ENCODE peak calls at places on chromosomes 16 and 17, in seven cellular contexts. L, F, S, A, X, P and C are unnamed samples. For H3K4me1, the result is how much of the 10 kb centered on the place peaks cover.

GRCh38 chr17:16593356-16594102 is 24.5 kb upstream of the ZNF287 start:
- DNase-seq in L (peak), F (no peak), S (peak), A (no peak), X (no peak), P (no peak), C (no peak)

GRCh38 chr16:10150906-10151305 is 31.3 kb downstream of the GRIN2A start:
- DNase-seq in L (no peak), F (no peak), S (peak), A (no peak), X (no peak), P (no peak), C (no peak)

GRCh38 chr17:81200695-81201580 is 21.8 kb downstream of the CEP131 start:
- DNase-seq in L (peak), F (peak), S (peak), A (no peak), X (peak), P (peak), C (peak)

GRCh38 chr17:19410875-19411291 is at the start of gene RNF112:
- DNase-seq in L (peak), F (no peak), S (no peak), A (no peak), X (peak), P (no peak), C (no peak)

GRCh38 chr16:3808308-3809063 is 72.0 kb downstream of the CREBBP start:
- DNase-seq in L (no peak), F (no peak), S (no peak), A (no peak), X (no peak), P (no peak), C (no peak)

GRCh38 chr17:57407287-57408063 is 151.2 kb downstream of the MSI2 start:
- DNase-seq in L (no peak), F (peak), S (no peak), A (no peak), X (peak), P (no peak), C (no peak)

GRCh38 chr17:34644941-34645550 is 65.7 kb downstream of the TMEM132E start:
- DNase-seq in L (no peak), F (no peak), S (no peak), A (no peak), X (no peak), P (no peak), C (no peak)

GRCh38 chr16:1863681-1864460 is 8.1 kb downstream of the MEIOB start:
- DNase-seq in L (peak), F (peak), S (no peak), A (no peak), X (peak), P (peak), C (peak)

GRCh38 chr16:14181371-14182050 is 110.4 kb downstream of the MRTFB start:
- DNase-seq in L (peak), F (no peak), S (peak), A (no peak), X (no peak), P (no peak), C (no peak)

GRCh38 chr17:66964083-66964771 is at the start of gene CACNG4:
- DNase-seq in L (no peak), F (peak), S (no peak), A (no peak), X (peak), P (no peak), C (no peak)

GRCh38 chr17:28226563-28226962 is 92.4 kb upstream of the TMEM97 start:
- DNase-seq in L (no peak), F (no peak), S (no peak), A (no peak), X (no peak), P (no peak), C (no peak)

GRCh38 chr17:39146273-39146672 is 5.2 kb downstream of the PLXDC1 start:
- DNase-seq in L (no peak), F (no peak), S (no peak), A (no peak), X (no peak), P (no peak), C (no peak)

GRCh38 chr17:39143552-39144093 is 7.8 kb downstream of the PLXDC1 start:
- DNase-seq in L (no peak), F (no peak), S (no peak), A (no peak), X (no peak), P (no peak), C (no peak)

GRCh38 chr17:39145143-39145542 is 6.3 kb downstream of the PLXDC1 start:
- DNase-seq in L (no peak), F (no peak), S (no peak), A (no peak), X (no peak), P (no peak), C (no peak)

GRCh38 chr17:39141915-39142664 is 9.3 kb downstream of the PLXDC1 start:
- DNase-seq in L (no peak), F (no peak), S (no peak), A (no peak), X (no peak), P (no peak), C (no peak)

GRCh38 chr17:39144414-39144813 is 7.0 kb downstream of the PLXDC1 start:
- DNase-seq in L (peak), F (peak), S (peak), A (no peak), X (no peak), P (no peak), C (no peak)
- H2AFZ ChIP-seq in L (peak), F (no peak), S (peak), A (no peak), X (no peak), P (no peak), C (no peak)

GRCh38 chr17:78290671-78291070 is 59.2 kb downstream of the TMEM235 start:
- DNase-seq in L (no peak), F (no peak), S (no peak), A (no peak), X (no peak), P (no peak), C (no peak)

GRCh38 chr17:78293896-78294295 is 62.5 kb downstream of the TMEM235 start:
- DNase-seq in L (no peak), F (no peak), S (no peak), A (no peak), X (no peak), P (no peak), C (no peak)

GRCh38 chr17:78294776-78295175 is 63.3 kb downstream of the TMEM235 start:
- DNase-seq in L (peak), F (no peak), S (peak), A (no peak), X (no peak), P (peak), C (no peak)

GRCh38 chr17:78291944-78292910 is 60.8 kb downstream of the TMEM235 start:
- DNase-seq in L (no peak), F (no peak), S (no peak), A (no peak), X (no peak), P (no peak), C (no peak)

GRCh38 chr17:78294356-78294755 is 62.9 kb downstream of the TMEM235 start:
- DNase-seq in L (no peak), F (no peak), S (no peak), A (no peak), X (no peak), P (no peak), C (no peak)
- H3K4me1 ChIP-seq in L (under half), F (under half), S (under half), A (under half), X (under half), P (under half), C (under half)

DNA sequence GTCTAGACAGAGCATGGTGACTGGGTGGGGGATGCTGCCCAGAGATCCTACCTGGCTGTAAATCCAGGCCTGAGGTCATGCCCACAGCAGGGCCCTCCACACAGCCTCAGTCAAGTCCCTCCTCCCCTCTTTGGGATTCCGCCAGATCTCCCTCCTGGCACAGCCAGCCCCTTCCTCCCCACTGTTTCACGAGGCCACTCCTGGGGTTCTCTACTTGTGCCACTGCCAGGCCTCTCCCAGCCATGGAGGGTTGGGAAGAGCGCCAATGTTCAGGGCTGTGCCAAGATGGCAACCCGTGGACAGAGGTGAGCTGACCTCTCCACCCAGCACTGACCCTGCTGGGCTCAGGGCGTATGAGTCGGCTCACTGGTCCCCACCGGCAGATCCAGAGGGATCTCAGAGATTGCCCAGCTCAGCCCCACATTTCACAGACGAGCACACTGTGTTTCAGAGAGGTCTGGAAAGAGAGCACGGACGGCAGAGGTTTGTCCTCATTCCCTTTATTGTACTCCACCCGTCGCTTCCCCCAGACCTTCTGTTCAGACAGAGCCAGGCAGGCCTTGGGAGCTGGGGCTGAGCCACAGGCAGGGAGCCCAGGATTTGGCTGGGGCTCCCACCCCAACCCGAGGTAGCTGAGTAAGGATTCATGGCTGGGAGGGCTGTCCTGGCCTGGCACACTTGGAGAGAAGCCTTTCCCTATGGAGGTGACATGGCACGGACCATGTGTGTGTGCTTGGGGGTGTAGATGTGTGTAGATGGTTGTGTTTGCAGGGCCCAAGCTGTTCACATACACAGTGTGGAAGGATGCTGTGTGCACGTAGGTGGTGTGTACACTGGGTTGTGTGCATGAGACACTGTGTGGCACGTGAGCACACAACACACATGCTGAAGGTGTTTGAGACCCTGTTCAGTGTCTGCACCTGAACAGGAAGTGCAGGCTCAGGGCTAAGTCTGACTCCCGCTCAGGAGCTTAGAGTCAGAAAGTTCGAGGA is 3.6 kb upstream of the CAMKK1 start:
- DNase-seq in L (no peak), F (no peak), S (no peak), A (no peak), X (no peak), P (no peak), C (no peak)
- H2AFZ ChIP-seq in L (peak), F (no peak), S (no peak), A (no peak), X (no peak), P (no peak), C (no peak)

DNA sequence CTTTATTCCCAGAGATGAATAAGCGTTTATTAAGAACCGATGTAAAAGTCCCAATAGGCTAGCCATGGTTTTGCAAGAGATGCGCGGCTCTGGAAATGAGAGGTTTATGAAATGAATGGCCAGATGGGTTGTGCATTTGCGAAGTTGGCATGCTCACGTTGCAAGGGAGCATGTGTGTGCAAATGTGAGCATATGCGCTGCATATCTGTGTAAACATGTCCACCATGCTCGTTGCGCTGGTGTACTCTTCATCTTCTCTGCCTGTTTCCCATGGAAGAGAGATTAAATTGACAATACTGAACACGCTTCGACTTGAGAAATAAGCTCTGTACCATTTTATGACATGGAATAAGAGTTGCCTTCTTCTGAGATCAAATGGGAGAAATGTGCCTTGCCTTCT is 848.5 kb upstream of the RBFOX1 start:
- DNase-seq in L (no peak), F (no peak), S (no peak), A (no peak), X (no peak), P (no peak), C (no peak)
- H3K4me1 ChIP-seq in L (under half), F (under half), S (under half), A (under half), X (under half), P (under half), C (under half)

GRCh38 chr16:23420011-23420410 is 33.0 kb downstream of the COG7 start:
- DNase-seq in L (peak), F (no peak), S (no peak), A (no peak), X (no peak), P (no peak), C (no peak)

GRCh38 chr16:23416816-23417215 is 36.2 kb downstream of the COG7 start:
- DNase-seq in L (no peak), F (no peak), S (no peak), A (no peak), X (no peak), P (no peak), C (no peak)

GRCh38 chr16:23410176-23410575 is 42.8 kb downstream of the COG7 start:
- DNase-seq in L (peak), F (no peak), S (no peak), A (no peak), X (no peak), P (no peak), C (no peak)

DNA sequence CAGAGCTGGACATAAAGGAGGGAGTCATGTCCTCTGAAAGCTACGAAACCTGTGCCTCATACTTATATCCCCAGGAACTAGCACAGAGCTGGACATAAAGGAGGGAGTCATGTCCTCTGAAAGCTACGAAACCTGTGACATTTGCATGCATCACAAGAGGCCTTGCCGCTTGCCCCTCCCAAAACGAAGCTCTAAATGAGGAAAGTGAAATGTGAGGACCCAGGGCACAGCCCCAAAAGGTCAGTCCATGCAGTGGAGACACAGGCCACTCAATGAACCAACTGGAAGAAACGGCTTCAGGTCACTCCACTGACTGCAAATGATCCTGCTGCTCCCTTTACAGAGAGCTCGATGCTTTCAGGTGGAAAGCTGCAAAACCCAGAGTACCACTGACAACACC is 38.3 kb downstream of the COG7 start:
- DNase-seq in L (no peak), F (no peak), S (no peak), A (no peak), X (no peak), P (no peak), C (no peak)
- H2AFZ ChIP-seq in L (no peak), F (no peak), S (no peak), A (no peak), X (no peak), P (no peak), C (no peak)

GRCh38 chr16:18801197-18801972 is at the start of gene ARL6IP1:
- DNase-seq in L (peak), F (peak), S (peak), A (peak), X (peak), P (peak), C (peak)

GRCh38 chr16:18800674-18801196 is 614 bp downstream of the ARL6IP1 start:
- DNase-seq in L (no peak), F (no peak), S (no peak), A (no peak), X (peak), P (no peak), C (no peak)

GRCh38 chr16:18804540-18804939 is 3.2 kb upstream of the ARL6IP1 start:
- DNase-seq in L (no peak), F (no peak), S (no peak), A (peak), X (peak), P (no peak), C (no peak)

GRCh38 chr16:18803569-18804462 is 2.5 kb upstream of the ARL6IP1 start:
- DNase-seq in L (peak), F (no peak), S (no peak), A (no peak), X (no peak), P (no peak), C (no peak)

DNA sequence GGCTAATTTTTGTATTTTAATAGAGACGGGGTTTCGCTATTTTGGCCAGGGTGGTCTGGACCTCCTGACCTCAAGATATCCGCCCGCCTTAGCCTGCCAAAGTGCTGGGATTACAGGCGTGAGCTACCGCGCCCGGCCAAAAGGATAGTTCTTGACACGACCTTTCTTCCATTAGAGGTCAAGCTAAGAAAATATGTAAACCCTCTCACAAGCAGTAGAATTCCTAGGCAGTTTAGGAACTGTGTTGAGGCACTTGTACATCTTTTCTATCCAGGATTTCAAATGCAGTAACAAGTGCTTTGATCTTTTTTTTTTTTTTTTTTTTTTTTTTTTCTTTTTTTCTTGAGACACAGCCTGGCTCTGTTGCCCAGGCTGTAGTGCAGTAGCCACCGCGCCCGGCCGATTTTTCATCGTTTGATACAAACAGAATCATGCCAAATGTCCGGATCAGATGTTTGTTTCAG is 1.4 kb upstream of the ARL6IP1 start:
- DNase-seq in L (no peak), F (no peak), S (no peak), A (no peak), X (no peak), P (no peak), C (no peak)
- H3K4me1 ChIP-seq in L (under half), F (under half), S (under half), A (under half), X (under half), P (under half), C (under half)

DNA sequence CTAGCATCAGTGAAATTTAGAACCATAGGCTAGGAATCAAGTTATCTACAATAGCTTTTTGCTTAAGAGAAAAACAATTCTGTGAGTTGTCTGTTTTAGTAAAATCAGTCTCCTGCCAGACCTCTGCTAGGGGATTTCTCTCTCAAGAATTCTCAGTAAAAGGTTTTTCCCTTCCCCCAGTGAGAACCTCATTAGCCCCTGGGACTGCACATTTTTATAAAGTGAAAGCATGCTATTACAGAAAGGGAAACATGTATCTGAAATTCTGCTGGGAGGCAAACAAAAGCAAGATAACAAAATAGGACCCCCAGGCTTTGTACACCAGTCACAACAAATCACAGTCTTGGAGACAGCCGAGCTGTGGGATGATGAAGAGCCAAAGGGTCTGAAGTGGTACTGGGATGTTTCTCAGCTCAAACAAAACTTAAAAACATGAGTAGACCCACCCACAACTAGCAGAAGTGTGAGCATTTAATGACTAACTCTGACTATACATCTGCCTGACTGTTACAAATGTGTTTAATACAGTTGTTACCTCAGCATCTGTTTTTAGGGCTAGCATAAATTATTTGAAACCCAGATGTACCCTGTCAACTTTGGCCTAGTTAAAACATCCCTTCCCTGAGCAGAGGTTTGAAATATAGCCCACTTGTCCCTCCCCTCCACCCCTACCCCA is 20.0 kb upstream of the GLG1 start:
- DNase-seq in L (peak), F (no peak), S (no peak), A (no peak), X (no peak), P (no peak), C (no peak)
- H2AFZ ChIP-seq in L (no peak), F (no peak), S (no peak), A (no peak), X (no peak), P (no peak), C (no peak)